ENCODE peak calls at places on chromosomes 12 and 14, in six cellular contexts. I is stimulated activated CD4-positive, alpha-beta T cell treated with anti-CD3 and anti-CD28 coated beads, Interleukin-2, amount 100 ng/mL, for 24 hours; G is NCI-H69; Y is T1000; X is EL; P is anterior cingulate cortex. W is an unnamed sample.

GRCh38 chr12:121628037-121628436 is 1.7 kb downstream of the ORAI1 start:
- DNase-seq in I (peak), G (peak), Y (no peak), X (peak), P (no peak), W (peak)

GRCh38 chr12:77697126-77697525 is 133.6 kb upstream of the NAV3 start:
- DNase-seq in I (no peak), G (no peak), Y (no peak), X (no peak), P (no peak), W (no peak)

GRCh38 chr12:24911284-24911791 is 37.6 kb downstream of the BCAT1 start:
- DNase-seq in I (no peak), G (peak), Y (peak), X (peak), P (no peak), W (no peak)

GRCh38 chr12:104578453-104578852 is 121.7 kb downstream of the CHST11 start:
- DNase-seq in I (peak), G (no peak), Y (peak), X (peak), P (no peak), W (no peak)

GRCh38 chr12:110100315-110100970 is 23.7 kb upstream of the IFT81 start:
- DNase-seq in I (peak), G (peak), Y (peak), X (peak), P (peak), W (peak)

GRCh38 chr12:6383572-6384498 is at the start of gene LTBR:
- DNase-seq in I (no peak), G (no peak), Y (peak), X (peak), P (peak), W (peak)

GRCh38 chr14:88005050-88005481 is at the start of gene GPR65:
- DNase-seq in I (no peak), G (no peak), Y (no peak), X (peak), P (no peak), W (peak)

GRCh38 chr12:75481774-75482173 is 1.2 kb downstream of the GLIPR1 start:
- DNase-seq in I (no peak), G (no peak), Y (no peak), X (peak), P (no peak), W (no peak)

GRCh38 chr12:119797090-119797489 is 80.0 kb downstream of the CIT start:
- DNase-seq in I (no peak), G (no peak), Y (no peak), X (no peak), P (no peak), W (no peak)

GRCh38 chr12:75623631-75624118 is 112.3 kb upstream of the KRR1 start:
- DNase-seq in I (no peak), G (peak), Y (peak), X (peak), P (no peak), W (no peak)

GRCh38 chr14:24310387-24310665 is 386 bp downstream of the LTB4R2 start:
- DNase-seq in I (no peak), G (peak), Y (no peak), X (no peak), P (no peak), W (no peak)

GRCh38 chr14:94746131-94746530 is 23.8 kb downstream of the GSC start:
- DNase-seq in I (no peak), G (no peak), Y (no peak), X (no peak), P (no peak), W (no peak)

W was measured in GM20000.